ENCODE peak calls at places on chromosomes 2 and 18, in eight cellular contexts. V is IMR-90, L is HCT116, W is neural progenitor cell, Y is neuronal stem cell, R is endothelial cell of umbilical vein, O is SK-N-SH, B is GM23248. I is an unnamed sample.
A peak's percentile ranks its signal among the peaks of the same experiment; 100 is the strongest.

GRCh38 chr18:52617931-52618330 is 277.9 kb downstream of the DCC start:
- DNase-seq in V (peak; percentile 51), L (no peak), W (no peak), Y (no peak), R (no peak), O (no peak), B (peak; percentile 23), I (no peak)

GRCh38 chr2:113240915-113241911 is 37.5 kb downstream of the PAX8 start:
- DNase-seq in V (peak; percentile 99), L (peak; percentile 97), W (no peak), Y (no peak), R (peak; percentile 93), O (peak; percentile 30), B (peak; percentile 99), I (no peak)

GRCh38 chr2:39625193-39625926 is 40.4 kb upstream of the TMEM178A start:
- DNase-seq in V (peak; percentile 41), L (no peak), W (no peak), Y (no peak), R (no peak), O (no peak), B (no peak), I (no peak)

GRCh38 chr2:38794235-38794946 is 16.4 kb downstream of the GEMIN6 start:
- DNase-seq in V (no peak), L (no peak), W (no peak), Y (no peak), R (no peak), O (no peak), B (no peak), I (no peak)

GRCh38 chr2:120765911-120766757 is 30.5 kb downstream of the GLI2 start:
- DNase-seq in V (peak; percentile 99), L (no peak), W (peak; percentile 38), Y (no peak), R (peak; percentile 28), O (peak; percentile 52), B (peak; percentile 63), I (peak; percentile 80)

GRCh38 chr2:6471419-6471818 is 394.3 kb downstream of the CMPK2 start:
- DNase-seq in V (no peak), L (no peak), W (no peak), Y (no peak), R (no peak), O (no peak), B (no peak), I (no peak)

GRCh38 chr18:41121116-41121826 is 833.8 kb upstream of the PIK3C3 start:
- DNase-seq in V (peak; percentile 84), L (no peak), W (peak; percentile 80), Y (peak; percentile 5), R (peak; percentile 78), O (no peak), B (peak; percentile 38), I (no peak)

GRCh38 chr18:44935455-44935854 is 254.8 kb downstream of the SETBP1 start:
- DNase-seq in V (no peak), L (no peak), W (no peak), Y (no peak), R (no peak), O (no peak), B (no peak), I (no peak)

GRCh38 chr2:216081012-216081411 is 597 bp downstream of the PECR start:
- DNase-seq in V (no peak), L (no peak), W (no peak), Y (no peak), R (no peak), O (no peak), B (no peak), I (no peak)

GRCh38 chr2:180523629-180524340 is 456.6 kb upstream of the UBE2E3 start:
- DNase-seq in V (peak; percentile 95), L (no peak), W (no peak), Y (no peak), R (peak; percentile 91), O (no peak), B (peak; percentile 94), I (no peak)

GRCh38 chr2:102050854-102051391 is 59.2 kb downstream of the IL1R2 start:
- DNase-seq in V (peak; percentile 91), L (no peak), W (no peak), Y (no peak), R (peak; percentile 86), O (no peak), B (peak; percentile 76), I (no peak)

GRCh38 chr2:46749042-46749461 is 166.6 kb downstream of the MCFD2 start:
- DNase-seq in V (peak; percentile 88), L (no peak), W (no peak), Y (no peak), R (peak; percentile 64), O (no peak), B (peak; percentile 83), I (no peak)
- H3K9ac ChIP-seq in V (no peak overlapping the region), L (no peak overlapping the region), W (no peak overlapping the region), Y (no peak overlapping the region), R (no peak overlapping the region), O (no peak overlapping the region), B (peak overlapping the region; percentile 57), I (no peak overlapping the region)

DNA sequence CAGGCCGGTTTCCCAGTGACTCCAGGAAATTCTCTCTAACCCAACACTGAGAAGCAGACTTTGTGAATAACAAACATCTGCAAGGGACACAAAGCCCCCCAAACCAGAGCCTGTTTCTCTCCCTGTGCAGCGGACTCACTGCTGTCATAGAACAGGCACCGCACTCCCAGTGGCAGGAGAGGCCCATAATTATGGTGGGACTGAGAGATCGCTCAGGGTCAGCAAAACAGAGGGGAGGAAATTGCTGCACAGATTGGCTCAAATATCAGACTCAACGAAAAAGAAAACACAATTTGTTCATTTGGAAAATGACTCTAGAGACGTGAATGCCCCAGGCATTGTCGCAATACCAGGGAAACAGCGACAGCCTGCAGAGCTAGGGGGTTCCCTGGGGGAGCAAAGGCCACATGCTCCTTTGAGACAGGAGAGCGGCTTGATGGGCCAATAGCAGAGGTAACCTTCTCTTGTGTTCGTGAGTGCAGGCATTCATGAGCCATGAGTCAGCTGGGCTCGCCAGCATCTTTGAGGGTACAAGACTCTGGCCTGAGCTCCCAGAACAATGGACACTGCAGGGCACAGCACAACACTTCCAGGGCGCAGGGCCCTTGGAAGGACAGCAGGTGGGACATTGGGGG is 143.3 kb upstream of the KLHL29 start:
- DNase-seq in V (no peak), L (no peak), W (no peak), Y (no peak), R (no peak), O (no peak), B (no peak), I (no peak)
- H3K9me3 ChIP-seq in V (no peaks in the 10 kb centered on the region), L (no peaks in the 10 kb centered on the region), W (no peaks in the 10 kb centered on the region), Y (no peaks in the 10 kb centered on the region), R (no peaks in the 10 kb centered on the region), O (no peaks in the 10 kb centered on the region), B (no peaks in the 10 kb centered on the region), I (no peaks in the 10 kb centered on the region)

DNA sequence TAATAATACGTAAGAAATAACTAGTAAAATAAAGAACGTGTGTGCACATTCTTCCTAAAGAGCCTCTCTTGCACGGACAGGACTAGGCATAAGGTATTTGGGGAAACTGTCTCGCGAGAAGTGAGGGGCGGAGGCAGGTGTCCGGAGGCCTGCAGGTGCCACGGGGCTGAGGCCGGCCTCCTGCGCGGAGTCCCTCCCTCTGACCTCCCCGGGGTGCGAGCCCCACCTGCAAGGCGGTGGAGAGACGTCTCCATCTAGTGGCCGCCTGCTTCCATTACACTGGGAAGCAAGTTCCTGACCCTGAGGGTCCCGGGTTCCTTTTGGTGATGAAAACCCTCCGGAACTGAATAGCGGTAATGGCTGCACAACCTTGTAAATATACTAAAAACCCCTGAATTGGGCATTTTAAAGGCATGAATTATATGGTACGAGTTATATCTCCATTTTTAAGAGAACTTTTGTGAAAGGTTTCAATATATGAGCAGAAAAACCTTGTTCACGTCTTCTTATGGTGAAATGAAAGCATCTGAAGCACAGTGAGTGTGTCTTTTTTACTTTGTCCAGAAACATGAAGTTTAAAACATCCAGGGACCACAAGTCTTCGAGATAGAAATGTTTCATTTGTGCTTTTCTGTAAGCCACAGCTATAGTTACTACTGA is 35.5 kb upstream of the CTDP1 start:
- DNase-seq in V (peak; percentile 47), L (peak; percentile 88), W (peak; percentile 87), Y (peak; percentile 71), R (peak; percentile 49), O (peak; percentile 93), B (peak; percentile 65), I (peak; percentile 94)
- H3K9ac ChIP-seq in V (no peak overlapping the region), L (no peak overlapping the region), W (no peak overlapping the region), Y (no peak overlapping the region), R (no peak overlapping the region), O (no peak overlapping the region), B (no peak overlapping the region), I (no peak overlapping the region)

DNA sequence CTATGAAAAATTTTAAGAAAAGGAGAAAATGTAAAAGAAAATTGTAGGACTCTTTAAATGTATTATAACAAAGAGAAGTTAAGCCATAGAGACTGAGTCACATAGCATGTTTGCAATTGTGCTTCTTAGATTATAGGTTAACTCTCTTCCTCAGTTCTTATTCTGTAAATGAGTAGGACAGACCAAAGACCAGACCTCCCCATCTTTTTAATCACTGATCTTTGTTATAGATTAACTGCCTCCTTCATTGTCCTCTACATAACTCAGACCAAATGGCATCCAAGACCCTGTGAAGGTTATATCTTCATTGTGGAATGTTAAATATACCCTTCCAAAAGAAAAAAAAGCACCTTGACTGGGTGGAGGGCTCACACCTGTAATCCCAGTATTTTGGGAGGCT is 316.9 kb upstream of the LRRTM4 start:
- DNase-seq in V (no peak), L (no peak), W (no peak), Y (no peak), R (no peak), O (no peak), B (no peak), I (no peak)
- H3K9me3 ChIP-seq in V (peaks cover 9% of the 10 kb centered on the region), L (peaks cover 13% of the 10 kb centered on the region), W (peaks cover 20% of the 10 kb centered on the region), Y (peaks cover 5% of the 10 kb centered on the region), R (peaks cover 2% of the 10 kb centered on the region), O (no peaks in the 10 kb centered on the region), B (no peaks in the 10 kb centered on the region), I (peaks cover 60% of the 10 kb centered on the region)